ENCODE peak calls at places on chromosomes 6 and 20, in four cellular contexts. E is tibial nerve, Y is pancreas, U is GM23248. M is an unnamed sample.

GRCh38 chr6:149898966-149899365 is 1.1 kb upstream of the RAET1E start:
- DNase-seq in U (no peak), Y (no peak), E (no peak), M (no peak)

GRCh38 chr6:110158479-110158878 is 21.0 kb downstream of the WASF1 start:
- DNase-seq in U (no peak), Y (no peak), E (no peak), M (no peak)

GRCh38 chr6:24933868-24934401 is 1.8 kb downstream of the RIPOR2 start:
- DNase-seq in E (no peak), Y (no peak), U (peak; percentile 19), M (peak; percentile 49)

GRCh38 chr20:14498809-14499208 is 161.4 kb upstream of the FLRT3 start:
- DNase-seq in Y (no peak), U (no peak), E (no peak), M (no peak)

GRCh38 chr6:1423578-1423977 is 34.2 kb downstream of the FOXF2 start:
- DNase-seq in U (no peak), Y (no peak), E (no peak), M (no peak)

GRCh38 chr20:60851826-60852704 is 400.0 kb upstream of the CDH4 start:
- DNase-seq in Y (peak; percentile 6), E (no peak), U (no peak), M (peak; percentile 39)

GRCh38 chr20:39165099-39165498 is 203.0 kb downstream of the DHX35 start:
- DNase-seq in E (no peak), U (no peak), Y (no peak), M (no peak)

GRCh38 chr6:160102956-160103824 is 18.4 kb upstream of the SLC22A1 start:
- DNase-seq in E (no peak), U (peak; percentile 66), Y (no peak), M (peak; percentile 16)

GRCh38 chr6:165659945-165660862 is 2.8 kb downstream of the PDE10A start:
- DNase-seq in E (no peak), Y (no peak), U (peak; percentile 32), M (no peak)

GRCh38 chr6:53312355-53312754 is 36.4 kb downstream of the ELOVL5 start:
- DNase-seq in Y (no peak), U (no peak), E (no peak), M (no peak)

GRCh38 chr20:23225407-23226060 is 125.1 kb upstream of the NXT1 start:
- DNase-seq in E (peak; percentile 81), U (peak; percentile 95), Y (no peak), M (no peak)

GRCh38 chr6:132733814-132734213 is 20.0 kb upstream of the VNN1 start:
- DNase-seq in E (no peak), U (no peak), Y (no peak), M (no peak)

GRCh38 chr6:128655978-128656498 is 135.6 kb upstream of the PTPRK start:
- DNase-seq in U (peak; percentile 86), E (no peak), Y (no peak), M (no peak)

GRCh38 chr6:167797079-167797870 is 29.4 kb upstream of the AFDN start:
- DNase-seq in U (no peak), Y (no peak), E (no peak), M (no peak)

GRCh38 chr20:51095755-51096509 is 73.0 kb upstream of the KCNG1 start:
- DNase-seq in Y (no peak), U (no peak), E (no peak), M (no peak)

GRCh38 chr6:126134491-126134890 is 148.2 kb downstream of the TRMT11 start:
- DNase-seq in E (no peak), U (no peak), Y (no peak), M (no peak)

GRCh38 chr6:10954590-10955010 is 67.7 kb downstream of the SYCP2L start:
- DNase-seq in Y (peak; percentile 47), U (peak; percentile 81), E (peak; percentile 38), M (peak; percentile 69)

GRCh38 chr6:81553246-81553645 is 199.2 kb downstream of the TENT5A start:
- DNase-seq in E (no peak), U (peak; percentile 50), Y (no peak), M (no peak)

GRCh38 chr6:18350271-18350670 is 36.9 kb upstream of the RNF144B start:
- DNase-seq in Y (no peak), E (no peak), U (no peak), M (no peak)

GRCh38 chr20:44597930-44598329 is 15.6 kb downstream of the PKIG start:
- DNase-seq in E (no peak), Y (no peak), U (no peak), M (no peak)
- H3K4me1 ChIP-seq in E (peaks cover 5% of the 10 kb centered on the region), Y (peaks cover 14% of the 10 kb centered on the region), U (peaks cover 33% of the 10 kb centered on the region), M (peaks cover 19% of the 10 kb centered on the region)

DNA sequence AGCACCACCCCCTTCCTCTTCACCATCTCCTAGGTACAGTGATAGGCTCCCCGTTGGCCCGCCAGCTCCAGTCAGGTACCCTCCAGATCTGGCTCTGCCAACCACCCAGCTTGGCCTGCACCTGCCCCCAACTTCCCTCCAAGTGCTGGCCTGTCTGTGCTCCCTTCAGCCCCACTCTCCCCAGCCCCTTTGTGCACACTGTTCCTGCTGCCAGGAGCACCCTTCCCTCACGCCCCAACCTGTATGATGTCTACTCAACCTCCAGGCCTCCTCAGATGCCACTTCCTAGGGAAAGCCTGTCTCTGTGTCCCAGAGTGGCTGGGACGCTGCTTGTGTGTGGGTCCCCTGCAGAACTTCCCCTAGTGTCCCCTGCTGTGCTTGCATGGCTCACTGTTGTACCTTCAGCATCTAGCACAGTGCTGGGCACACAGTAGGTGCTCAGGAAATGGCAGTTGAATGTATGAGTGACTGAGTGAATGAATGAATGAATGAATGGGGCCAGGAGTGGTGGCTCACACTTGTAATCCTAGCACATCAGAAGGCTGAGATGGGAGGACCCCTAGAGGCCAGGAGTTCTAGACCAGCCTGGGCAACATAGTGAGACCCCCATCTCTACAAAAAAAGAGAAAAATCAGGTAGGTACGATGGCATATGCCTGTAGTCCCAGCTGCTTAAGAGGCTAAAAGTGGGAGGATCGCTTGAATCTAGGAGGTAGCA is 3.0 kb downstream of the ZBP1 start:
- DNase-seq in U (no peak), E (no peak), Y (no peak), M (no peak)
- H3K36me3 ChIP-seq in U (no peaks in the 10 kb centered on the region), E (no peaks in the 10 kb centered on the region), Y (no peaks in the 10 kb centered on the region), M (no peaks in the 10 kb centered on the region)

GRCh38 chr20:41141153-41141815 is 3.9 kb downstream of the PLCG1 start:
- DNase-seq in Y (no peak), U (peak; percentile 31), E (peak; percentile 62), M (no peak)
- H3K4me1 ChIP-seq in Y (peaks cover 3% of the 10 kb centered on the region), U (peaks cover 18% of the 10 kb centered on the region), E (no peaks in the 10 kb centered on the region), M (peaks cover 16% of the 10 kb centered on the region)

GRCh38 chr20:64032706-64033624 is 3.0 kb upstream of the C20orf204 start:
- DNase-seq in E (no peak), U (no peak), Y (no peak), M (no peak)
- H3K36me3 ChIP-seq in E (no peaks in the 10 kb centered on the region), U (peaks cover 7% of the 10 kb centered on the region), Y (peaks cover 21% of the 10 kb centered on the region), M (peaks cover 76% of the 10 kb centered on the region)

DNA sequence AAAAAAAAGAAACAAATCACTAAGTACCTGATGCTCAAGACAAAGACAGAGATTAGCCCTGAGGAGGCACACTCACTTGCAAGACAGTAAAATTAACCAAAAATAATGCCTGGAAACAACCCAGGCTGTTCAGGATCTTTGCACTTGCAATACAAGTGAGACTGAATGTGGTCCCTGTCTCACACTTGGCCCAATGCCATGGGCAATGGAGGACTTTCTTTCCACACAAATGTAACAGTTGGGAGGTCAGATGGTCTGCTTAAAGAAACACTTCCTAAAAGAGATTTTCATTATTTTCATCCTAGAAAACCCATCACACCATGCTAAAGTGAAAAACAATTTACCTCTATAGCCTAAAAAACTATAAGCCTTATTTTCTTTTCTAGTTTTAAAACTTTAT is 16.2 kb downstream of the STAU1 start:
- DNase-seq in U (no peak), Y (no peak), E (no peak), M (no peak)
- H3K4me1 ChIP-seq in U (peaks cover 17% of the 10 kb centered on the region), Y (peaks cover 15% of the 10 kb centered on the region), E (no peaks in the 10 kb centered on the region), M (no peaks in the 10 kb centered on the region)

GRCh38 chr6:31887173-31887572 is 8.4 kb upstream of the SLC44A4 start:
- DNase-seq in E (no peak), Y (no peak), U (no peak), M (no peak)
- H3K36me3 ChIP-seq in E (peaks cover 7% of the 10 kb centered on the region), Y (peaks cover 19% of the 10 kb centered on the region), U (peaks cover 6% of the 10 kb centered on the region), M (peaks cover 76% of the 10 kb centered on the region)

GRCh38 chr20:41142914-41143313 is 5.6 kb downstream of the PLCG1 start:
- DNase-seq in E (no peak), Y (no peak), U (no peak), M (no peak)

GRCh38 chr20:41145317-41145716 is 8.0 kb downstream of the PLCG1 start:
- DNase-seq in E (no peak), Y (no peak), U (no peak), M (no peak)

GRCh38 chr20:41142241-41142640 is 4.9 kb downstream of the PLCG1 start:
- DNase-seq in E (no peak), Y (no peak), U (no peak), M (no peak)

GRCh38 chr20:41145821-41146620 is 8.7 kb downstream of the PLCG1 start:
- DNase-seq in Y (no peak), U (peak; percentile 20), E (no peak), M (no peak)

DNA sequence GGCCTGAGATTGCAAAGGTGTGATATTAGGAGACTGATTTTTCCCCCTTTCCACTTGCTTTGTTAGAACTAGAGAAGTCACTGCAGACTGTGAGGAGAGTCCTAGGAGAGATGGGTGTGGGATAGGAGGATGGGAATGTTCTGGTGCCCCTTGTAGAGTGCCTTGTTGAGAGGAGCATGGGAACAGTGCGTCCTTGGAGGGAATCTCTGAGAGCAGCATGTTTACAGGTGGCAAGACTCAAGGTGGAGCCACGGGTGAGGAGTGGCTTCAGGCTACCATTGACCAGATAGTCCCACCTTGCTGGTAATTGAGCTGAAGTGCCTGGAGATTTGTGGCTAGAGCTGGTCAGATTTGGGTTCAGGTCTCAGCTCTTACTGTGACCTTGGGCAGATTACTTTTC is 6.0 kb downstream of the PLCG1 start:
- DNase-seq in E (no peak), U (no peak), Y (no peak), M (no peak)
- H3K4me1 ChIP-seq in E (no peaks in the 10 kb centered on the region), U (peaks cover 18% of the 10 kb centered on the region), Y (peaks cover 3% of the 10 kb centered on the region), M (peaks cover 13% of the 10 kb centered on the region)